ENCODE peak calls at places on chromosomes 2 and 18, in five cellular contexts. E is activated T-cell treated with anti-CD3 and anti-CD28 coated beads for 1 hour, R is NCI-H146, G is aorta, K is Kasumi-1. Z is an unnamed sample.

GRCh38 chr2:177670791-177671528 is 278.4 kb downstream of the AGPS start:
- DNase-seq in E (no peak), R (no peak), G (no peak), K (no peak), Z (no peak)

GRCh38 chr2:3635171-3636008 is 22.6 kb upstream of the ALLC start:
- DNase-seq in E (no peak), R (no peak), G (peak), K (no peak), Z (peak)

GRCh38 chr2:8684421-8684884 is 2.6 kb downstream of the ID2 start:
- DNase-seq in E (no peak), R (peak), G (no peak), K (peak), Z (no peak)

GRCh38 chr2:183093857-183094657 is 15.5 kb downstream of the DUSP19 start:
- DNase-seq in E (no peak), R (no peak), G (no peak), K (no peak), Z (no peak)

GRCh38 chr2:64748561-64748960 is 94.8 kb upstream of the SERTAD2 start:
- DNase-seq in E (no peak), R (no peak), G (no peak), K (no peak), Z (no peak)

GRCh38 chr2:235170016-235170415 is 218.2 kb downstream of the SH3BP4 start:
- DNase-seq in E (no peak), R (no peak), G (no peak), K (no peak), Z (no peak)

GRCh38 chr18:36503477-36503876 is 206.0 kb downstream of the FHOD3 start:
- DNase-seq in E (no peak), R (no peak), G (no peak), K (no peak), Z (no peak)

GRCh38 chr2:211347328-211347727 is 790.9 kb downstream of the CPS1 start:
- DNase-seq in E (no peak), R (no peak), G (no peak), K (no peak), Z (no peak)

GRCh38 chr18:741931-742512 is 29.6 kb upstream of the ENOSF1 start:
- DNase-seq in E (no peak), R (peak), G (no peak), K (peak), Z (no peak)

GRCh38 chr2:182866461-182867369 is at the start of gene FRZB:
- DNase-seq in E (no peak), R (peak), G (peak), K (no peak), Z (peak)

GRCh38 chr2:70188460-70188859 is 2.4 kb downstream of the C2orf42 start:
- DNase-seq in E (no peak), R (no peak), G (no peak), K (no peak), Z (no peak)

GRCh38 chr2:18476484-18476883 is 84.0 kb downstream of the RDH14 start:
- DNase-seq in E (no peak), R (no peak), G (no peak), K (no peak), Z (no peak)

GRCh38 chr2:47488870-47489584 is 86.1 kb downstream of the MSH2 start:
- DNase-seq in E (no peak), R (no peak), G (no peak), K (no peak), Z (no peak)

GRCh38 chr2:131517106-131517831 is 10.4 kb upstream of the CCDC74A start:
- DNase-seq in E (no peak), R (no peak), G (peak), K (no peak), Z (no peak)

GRCh38 chr2:136436921-136437320 is 319.0 kb upstream of the CXCR4 start:
- DNase-seq in E (no peak), R (peak), G (no peak), K (no peak), Z (no peak)